ENCODE peak calls at places on chromosomes 3 and 15, in five cellular contexts. K is stimulated activated naive CD4-positive, alpha-beta T cell treated with Interleukin-2 at 50 U/mL for 16 hours; U is substantia nigra; Z is brain microvascular endothelial cell; X is head of caudate nucleus. A is an unnamed sample.

GRCh38 chr15:77541421-77542181 is 91.1 kb downstream of the LINGO1 start:
- DNase-seq in K (no peak), U (peak), Z (no peak), X (no peak), A (no peak)

GRCh38 chr15:97482521-97482920 is 478.0 kb upstream of the ARRDC4 start:
- DNase-seq in K (no peak), U (no peak), Z (no peak), X (no peak), A (peak)

GRCh38 chr15:77819271-77819806 is 186.6 kb upstream of the LINGO1 start:
- DNase-seq in K (no peak), U (no peak), Z (no peak), X (peak), A (no peak)

GRCh38 chr3:13009132-13009945 is 63.9 kb downstream of the IQSEC1 start:
- DNase-seq in K (peak), U (peak), Z (no peak), X (no peak), A (no peak)

GRCh38 chr3:73848173-73848751 is 223.5 kb upstream of the PDZRN3 start:
- DNase-seq in K (no peak), U (no peak), Z (peak), X (no peak), A (peak)

GRCh38 chr15:101451192-101451799 is 38.2 kb downstream of the PCSK6 start:
- DNase-seq in K (no peak), U (peak), Z (no peak), X (peak), A (no peak)

GRCh38 chr3:148757238-148757930 is 59.7 kb downstream of the AGTR1 start:
- DNase-seq in K (no peak), U (no peak), Z (peak), X (no peak), A (no peak)

GRCh38 chr3:51719413-51720025 is 12.7 kb downstream of the GRM2 start:
- DNase-seq in K (no peak), U (no peak), Z (no peak), X (no peak), A (peak)

GRCh38 chr3:11552289-11553264 is 91.1 kb downstream of the VGLL4 start:
- DNase-seq in K (no peak), U (no peak), Z (no peak), X (no peak), A (no peak)

GRCh38 chr3:48018841-48019240 is 2.6 kb upstream of the MAP4 start:
- DNase-seq in K (no peak), U (no peak), Z (peak), X (no peak), A (no peak)

GRCh38 chr15:93321881-93322282 is 232.9 kb upstream of the RGMA start:
- DNase-seq in K (no peak), U (no peak), Z (peak), X (no peak), A (no peak)

GRCh38 chr15:76197703-76198455 is 113.4 kb downstream of the ETFA start:
- DNase-seq in K (no peak), U (no peak), Z (no peak), X (no peak), A (no peak)

GRCh38 chr3:46759239-46760152 is 41.8 kb upstream of the PRSS50 start:
- DNase-seq in K (no peak), U (no peak), Z (no peak), X (no peak), A (no peak)

GRCh38 chr15:60975203-60975602 is 253.9 kb downstream of the RORA start:
- DNase-seq in K (no peak), U (no peak), Z (no peak), X (no peak), A (no peak)